ENCODE peak calls at places on chromosomes 11 and 22, in eight cellular contexts. Q, U, R, Z, C, G, V and B are unnamed samples.

GRCh38 chr11:35969089-35970046 is 25.5 kb downstream of the LDLRAD3 start:
- DNase-seq in Q (no peak), U (no peak), R (no peak), Z (peak), C (no peak), G (no peak), V (no peak), B (no peak)

GRCh38 chr11:11081786-11082185 is 223.9 kb upstream of the ZBED5 start:
- DNase-seq in Q (peak), U (no peak), R (no peak), Z (no peak), C (no peak), G (no peak), V (no peak), B (no peak)

GRCh38 chr11:117945047-117945820 is 16.0 kb upstream of the TMPRSS13 start:
- DNase-seq in Q (no peak), U (no peak), R (no peak), Z (no peak), C (no peak), G (no peak), V (no peak), B (no peak)

GRCh38 chr11:21838422-21838821 is 354.5 kb upstream of the ANO5 start:
- DNase-seq in Q (no peak), U (no peak), R (no peak), Z (no peak), C (no peak), G (no peak), V (no peak), B (no peak)

GRCh38 chr22:46528121-46528610 is 9.3 kb downstream of the CELSR1 start:
- DNase-seq in Q (no peak), U (no peak), R (no peak), Z (peak), C (no peak), G (peak), V (no peak), B (peak)

GRCh38 chr11:70191495-70192140 is 11.5 kb upstream of the FADD start:
- DNase-seq in Q (peak), U (peak), R (peak), Z (peak), C (peak), G (peak), V (no peak), B (peak)

GRCh38 chr22:40463727-40464126 is 93.3 kb downstream of the SGSM3 start:
- DNase-seq in Q (no peak), U (no peak), R (no peak), Z (no peak), C (no peak), G (no peak), V (no peak), B (no peak)

GRCh38 chr11:44561275-44561781 is 4.1 kb upstream of the CD82 start:
- DNase-seq in Q (no peak), U (no peak), R (no peak), Z (no peak), C (no peak), G (no peak), V (no peak), B (peak)

GRCh38 chr11:68684385-68685356 is at the start of gene GAL:
- DNase-seq in Q (peak), U (no peak), R (no peak), Z (peak), C (no peak), G (no peak), V (no peak), B (peak)

GRCh38 chr11:33557201-33557600 is 143.4 kb downstream of the C11orf91 start:
- DNase-seq in Q (no peak), U (no peak), R (no peak), Z (no peak), C (no peak), G (no peak), V (no peak), B (peak)

GRCh38 chr11:122202951-122203456 is 87.0 kb upstream of the BLID start:
- DNase-seq in Q (peak), U (peak), R (peak), Z (peak), C (peak), G (peak), V (no peak), B (peak)

GRCh38 chr22:23118647-23119491 is 22.9 kb downstream of the RSPH14 start:
- DNase-seq in Q (no peak), U (no peak), R (peak), Z (no peak), C (no peak), G (no peak), V (no peak), B (no peak)

GRCh38 chr11:14132312-14132711 is 169.8 kb downstream of the SPON1 start:
- DNase-seq in Q (no peak), U (no peak), R (no peak), Z (peak), C (no peak), G (no peak), V (no peak), B (no peak)

GRCh38 chr11:4125141-4125540 is 30.5 kb downstream of the RRM1 start:
- DNase-seq in Q (no peak), U (no peak), R (no peak), Z (no peak), C (no peak), G (no peak), V (no peak), B (peak)

GRCh38 chr22:23109441-23109978 is 32.3 kb downstream of the RSPH14 start:
- DNase-seq in Q (no peak), U (no peak), R (no peak), Z (no peak), C (no peak), G (no peak), V (no peak), B (no peak)

GRCh38 chr11:103537904-103538502 is 428.8 kb downstream of the DYNC2H1 start:
- DNase-seq in Q (no peak), U (no peak), R (no peak), Z (peak), C (no peak), G (peak), V (no peak), B (peak)

GRCh38 chr11:94968334-94968958 is 4.9 kb downstream of the CWC15 start:
- DNase-seq in Q (peak), U (no peak), R (no peak), Z (peak), C (no peak), G (peak), V (no peak), B (peak)

GRCh38 chr11:47107709-47108108 is 69.0 kb downstream of the ARFGAP2 start:
- DNase-seq in Q (no peak), U (no peak), R (no peak), Z (no peak), C (no peak), G (no peak), V (no peak), B (no peak)

GRCh38 chr11:109309153-109309552 is 112.8 kb upstream of the C11orf87 start:
- DNase-seq in Q (peak), U (no peak), R (no peak), Z (peak), C (no peak), G (no peak), V (no peak), B (no peak)

GRCh38 chr22:20233351-20234313 is 34.5 kb downstream of the RTN4R start:
- DNase-seq in Q (no peak), U (no peak), R (no peak), Z (no peak), C (no peak), G (no peak), V (no peak), B (no peak)

GRCh38 chr22:39900306-39901227 is at the start of gene GRAP2:
- DNase-seq in Q (no peak), U (no peak), R (no peak), Z (no peak), C (no peak), G (no peak), V (no peak), B (no peak)

GRCh38 chr11:70951139-70951804 is 301.1 kb downstream of the SHANK2 start:
- DNase-seq in Q (no peak), U (no peak), R (no peak), Z (no peak), C (no peak), G (no peak), V (no peak), B (no peak)

GRCh38 chr11:65352783-65353182 is 1.8 kb upstream of the TIGD3 start:
- DNase-seq in Q (no peak), U (no peak), R (no peak), Z (no peak), C (no peak), G (no peak), V (no peak), B (no peak)

GRCh38 chr11:43919852-43920597 is 22.4 kb upstream of the C11orf96 start:
- DNase-seq in Q (no peak), U (peak), R (peak), Z (no peak), C (no peak), G (no peak), V (no peak), B (no peak)

GRCh38 chr22:44395116-44396005 is 82.6 kb upstream of the SHISAL1 start:
- DNase-seq in Q (no peak), U (peak), R (peak), Z (no peak), C (peak), G (no peak), V (no peak), B (no peak)

GRCh38 chr22:34851918-34852662 is 213.9 kb upstream of the ISX start:
- DNase-seq in Q (no peak), U (no peak), R (no peak), Z (no peak), C (no peak), G (no peak), V (no peak), B (no peak)

GRCh38 chr11:14969922-14970323 is 2.2 kb downstream of the CALCA start:
- DNase-seq in Q (peak), U (no peak), R (no peak), Z (peak), C (peak), G (peak), V (no peak), B (peak)

GRCh38 chr11:72975778-72976520 is 161.7 kb downstream of the ATG16L2 start:
- DNase-seq in Q (no peak), U (no peak), R (no peak), Z (no peak), C (no peak), G (no peak), V (no peak), B (peak)

GRCh38 chr11:119496453-119496852 is 73.5 kb upstream of the THY1 start:
- DNase-seq in Q (no peak), U (no peak), R (no peak), Z (no peak), C (no peak), G (no peak), V (no peak), B (no peak)

GRCh38 chr11:6727971-6728890 is 43.5 kb downstream of the OR2AG2 start:
- DNase-seq in Q (no peak), U (no peak), R (no peak), Z (no peak), C (no peak), G (peak), V (no peak), B (no peak)

GRCh38 chr11:69934861-69935494 is 115.8 kb upstream of the FGF3 start:
- DNase-seq in Q (no peak), U (no peak), R (peak), Z (no peak), C (peak), G (peak), V (no peak), B (peak)

GRCh38 chr11:9386901-9387300 is 2.4 kb downstream of the IPO7 start:
- DNase-seq in Q (no peak), U (no peak), R (no peak), Z (no peak), C (no peak), G (no peak), V (no peak), B (no peak)

GRCh38 chr11:9380773-9381172 is 3.7 kb upstream of the IPO7 start:
- DNase-seq in Q (peak), U (no peak), R (no peak), Z (no peak), C (no peak), G (no peak), V (no peak), B (peak)

GRCh38 chr11:9386086-9386485 is 1.6 kb downstream of the IPO7 start:
- DNase-seq in Q (no peak), U (no peak), R (no peak), Z (no peak), C (no peak), G (no peak), V (no peak), B (peak)

GRCh38 chr11:9385288-9385902 is 943 bp downstream of the IPO7 start:
- DNase-seq in Q (no peak), U (no peak), R (no peak), Z (no peak), C (no peak), G (peak), V (no peak), B (no peak)

DNA sequence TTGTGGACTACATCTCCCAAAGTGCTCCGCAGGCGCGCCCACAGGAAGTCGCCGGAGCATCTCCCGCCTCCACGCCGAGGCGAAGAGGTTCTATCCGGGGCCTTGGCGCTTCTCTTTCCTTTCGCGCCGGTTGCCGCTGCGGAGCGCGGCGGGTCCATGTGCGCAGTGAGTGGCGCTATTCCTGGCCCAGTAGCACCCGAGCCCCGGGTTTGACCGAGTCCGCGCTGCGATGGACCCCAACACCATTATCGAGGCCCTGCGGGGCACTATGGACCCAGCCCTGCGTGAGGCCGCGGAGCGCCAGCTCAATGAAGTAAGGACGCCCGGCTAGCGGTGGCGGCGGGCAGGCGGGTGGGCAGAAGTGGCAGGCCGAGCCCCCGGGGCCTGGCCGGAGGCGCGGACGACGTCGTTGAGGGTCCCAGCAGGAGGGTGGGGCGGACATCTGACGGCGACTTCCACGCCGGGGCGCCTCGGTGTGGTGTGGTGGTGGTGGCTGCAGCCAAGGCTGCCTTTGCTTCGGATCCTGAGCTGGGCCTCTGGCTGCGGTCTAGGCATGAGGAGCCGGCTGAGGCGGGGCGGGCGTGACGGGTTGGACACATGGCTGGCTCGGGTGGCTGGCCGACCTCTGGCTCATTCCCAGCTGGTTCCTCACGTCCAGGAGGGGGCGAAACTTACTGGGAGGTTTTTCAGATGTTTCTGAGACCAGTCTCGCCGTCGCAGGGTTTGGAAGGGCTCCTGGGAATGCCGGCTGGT is at the start of gene IPO7:
- DNase-seq in Q (peak), U (peak), R (peak), Z (peak), C (peak), G (peak), V (peak), B (peak)
- TF ChIP-seq CTCF in Q (peak), U (no peak), R (peak), Z (peak), C (no peak), G (peak), V (peak), B (peak)

DNA sequence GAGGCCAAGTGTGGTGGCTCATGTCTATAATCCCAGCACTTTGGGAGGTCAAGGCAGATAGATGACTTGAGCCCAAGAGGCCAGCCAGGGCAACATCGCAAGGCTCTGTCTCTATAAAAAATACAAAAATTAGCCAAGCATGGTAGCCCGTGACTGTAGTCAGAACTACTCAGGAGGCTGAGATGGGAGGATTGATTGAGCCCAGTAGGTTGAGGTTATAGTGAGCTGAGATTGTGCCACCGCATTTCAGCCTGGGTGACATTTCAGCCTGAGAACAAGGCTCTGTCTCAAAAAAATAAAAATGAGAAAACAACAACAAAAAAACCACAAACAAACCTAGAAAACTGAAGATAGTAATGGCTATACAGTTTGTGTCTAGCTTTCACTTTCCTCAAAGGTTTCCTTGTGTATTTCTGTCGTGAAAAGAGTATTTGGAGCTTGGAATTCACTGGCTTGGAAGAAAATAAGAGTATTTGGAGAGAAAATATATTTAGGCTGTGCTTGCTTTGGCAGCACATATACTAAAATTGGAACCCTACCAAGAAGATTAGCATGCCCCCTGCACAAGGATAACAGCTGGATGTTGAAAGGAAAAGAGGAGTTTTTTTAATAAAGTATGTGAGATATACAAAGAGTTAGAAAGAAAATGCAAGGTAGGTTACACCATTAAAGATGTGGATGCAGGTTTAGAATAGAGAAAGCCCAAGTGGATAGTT is 3.9 kb upstream of the BIRC3 start:
- DNase-seq in Q (no peak), U (no peak), R (no peak), Z (no peak), C (no peak), G (peak), V (no peak), B (no peak)
- H3K4me3 ChIP-seq in Q (no peak), U (peak), R (peak), Z (no peak), C (peak), G (peak), V (peak), B (no peak)

DNA sequence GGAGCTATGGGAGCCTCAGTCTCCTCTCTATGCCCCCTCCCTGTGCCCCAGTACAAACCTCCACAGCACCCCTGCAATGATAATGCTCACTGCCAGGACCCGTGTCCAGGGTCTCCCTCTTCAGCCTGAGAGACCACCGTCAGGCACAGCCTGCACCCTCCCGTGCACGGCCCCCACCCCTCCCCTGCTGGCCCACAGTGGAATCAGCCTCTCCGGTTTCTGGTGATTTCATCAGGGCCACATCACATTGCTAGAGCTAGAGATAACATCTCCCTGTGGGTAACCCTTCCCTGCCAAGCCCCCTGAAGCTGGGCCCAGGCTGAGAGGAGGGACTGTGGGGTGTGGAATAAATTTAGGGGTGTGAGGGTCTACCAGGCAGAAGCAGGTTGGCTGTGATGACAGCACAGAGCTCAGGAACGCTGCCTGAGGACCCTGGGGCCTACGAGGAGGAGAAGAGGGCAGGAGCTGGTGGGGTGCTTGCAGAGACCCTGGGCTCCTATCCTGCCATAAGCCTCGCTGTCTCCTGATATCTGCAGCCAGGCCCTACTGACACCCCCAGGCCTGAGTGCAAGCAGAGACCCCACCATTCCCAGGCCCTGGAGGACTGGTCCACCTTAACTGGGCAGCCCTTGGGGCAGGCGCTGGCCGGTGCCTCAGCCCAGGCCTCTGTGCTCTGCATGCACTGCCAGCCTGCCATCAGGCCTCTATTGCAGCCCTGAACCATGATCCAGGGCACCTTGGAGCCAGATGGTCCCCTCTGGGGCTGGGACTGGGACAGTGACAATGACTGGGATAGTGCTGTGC is at the start of gene KLHDC7B:
- DNase-seq in Q (no peak), U (no peak), R (peak), Z (peak), C (no peak), G (no peak), V (no peak), B (no peak)
- TF ChIP-seq CTCF in Q (peak), U (no peak), R (no peak), Z (no peak), C (no peak), G (no peak), V (no peak), B (peak)

GRCh38 chr11:8826145-8826786 is 84.7 kb upstream of the AKIP1 start:
- DNase-seq in Q (no peak), U (no peak), R (no peak), Z (peak), C (no peak), G (peak), V (no peak), B (peak)
- H3K4me3 ChIP-seq in Q (no peak), U (no peak), R (no peak), Z (no peak), C (no peak), G (no peak), V (no peak), B (no peak)

DNA sequence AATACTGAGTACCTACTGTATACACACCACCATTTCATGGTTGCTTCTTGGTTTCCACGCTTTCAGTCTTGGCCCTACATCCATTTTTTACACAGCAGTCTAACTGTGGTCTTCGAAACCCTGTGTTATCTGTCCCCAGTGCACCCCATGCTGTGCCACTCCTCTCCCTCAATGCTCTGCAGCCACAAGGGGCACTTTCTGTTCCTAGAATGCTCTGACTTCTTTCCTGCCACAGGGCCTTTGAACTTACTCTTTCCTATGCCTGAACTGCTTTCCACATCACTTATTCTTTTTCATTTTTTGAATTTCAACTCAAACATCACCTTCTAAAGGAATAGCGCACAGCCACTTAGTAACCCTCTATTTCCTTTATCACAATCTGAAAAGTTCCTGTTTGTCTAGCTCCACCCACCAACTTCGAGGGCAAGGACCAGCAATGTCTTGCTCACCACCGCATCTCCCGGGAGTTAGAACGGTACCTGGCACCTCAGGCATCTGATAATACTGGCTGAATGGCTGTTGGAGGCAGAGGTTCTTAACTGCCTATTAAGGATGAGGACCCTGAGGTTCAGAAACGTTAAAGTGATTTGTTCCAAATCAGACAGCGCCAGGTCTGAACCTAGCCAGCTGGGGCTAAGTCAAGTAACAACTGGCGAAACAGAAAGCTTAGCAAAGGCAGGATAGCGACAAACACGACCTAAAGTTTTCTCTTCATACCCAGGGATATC is 568 bp downstream of the ALG8 start:
- DNase-seq in Q (no peak), U (no peak), R (no peak), Z (peak), C (no peak), G (peak), V (no peak), B (peak)
- TF ChIP-seq CTCF in Q (no peak), U (no peak), R (no peak), Z (no peak), C (no peak), G (no peak), V (no peak), B (peak)

GRCh38 chr11:29173660-29174062 is 843.2 kb downstream of the KCNA4 start:
- DNase-seq in Q (no peak), U (no peak), R (no peak), Z (no peak), C (no peak), G (peak), V (no peak), B (peak)
- H3K4me3 ChIP-seq in Q (no peak), U (no peak), R (no peak), Z (no peak), C (no peak), G (no peak), V (no peak), B (no peak)